ENCODE peak calls at places on chromosomes 5 and 9, in eight cellular contexts. F is stimulated activated CD8-positive, alpha-beta memory T cell treated with anti-CD3 and anti-CD28 coated beads, Interleukin-2, amount 100 ng/mL, for 48 hours; I is mucosa of gallbladder; J is activated CD4-positive, alpha-beta T cell treated with anti-CD3 and anti-CD28 coated beads, Interleukin-2, amount 50 U/mL, for 1 hour; K is LHCN-M2; B is AG10803; V is mesenchymal stem cell; T is T-cell. C is an unnamed sample.
A peak's percentile ranks its signal among the peaks of the same experiment; 100 is the strongest.

GRCh38 chr5:9284781-9285307 is 261.0 kb downstream of the SEMA5A start:
- DNase-seq in F (no peak), I (no peak), J (no peak), K (peak; percentile 25), B (peak; percentile 90), V (peak; percentile 24), T (no peak), C (no peak)

GRCh38 chr9:14062449-14063187 is 251.3 kb downstream of the NFIB start:
- DNase-seq in F (no peak), I (no peak), J (no peak), K (peak; percentile 26), B (peak; percentile 13), V (peak; percentile 68), T (no peak), C (no peak)

GRCh38 chr9:89493671-89494070 is 4.2 kb downstream of the SEMA4D start:
- DNase-seq in F (no peak), I (no peak), J (no peak), K (no peak), B (no peak), V (no peak), T (no peak), C (no peak)

GRCh38 chr5:134245101-134245604 is 19.3 kb upstream of the PPP2CA start:
- DNase-seq in F (no peak), I (no peak), J (no peak), K (peak; percentile 77), B (peak; percentile 37), V (peak; percentile 67), T (no peak), C (no peak)

GRCh38 chr5:135229122-135229521 is 169.9 kb downstream of the MACROH2A1 start:
- DNase-seq in F (no peak), I (no peak), J (no peak), K (no peak), B (no peak), V (no peak), T (no peak), C (no peak)

GRCh38 chr9:75265525-75265972 is 177.2 kb downstream of the OSTF1 start:
- DNase-seq in F (peak; percentile 7), I (peak; percentile 42), J (peak; percentile 34), K (peak; percentile 37), B (peak; percentile 29), V (peak; percentile 41), T (peak; percentile 35), C (peak; percentile 54)

GRCh38 chr5:12022444-12022843 is 118.2 kb upstream of the CTNND2 start:
- DNase-seq in F (no peak), I (no peak), J (no peak), K (no peak), B (no peak), V (no peak), T (no peak), C (no peak)

GRCh38 chr9:32867601-32868204 is 84.4 kb downstream of the TMEM215 start:
- DNase-seq in F (no peak), I (no peak), J (no peak), K (no peak), B (no peak), V (no peak), T (no peak), C (no peak)

GRCh38 chr9:127979333-127980055 is 1.3 kb downstream of the EEIG1 start:
- DNase-seq in F (no peak), I (peak; percentile 54), J (no peak), K (no peak), B (peak; percentile 51), V (peak; percentile 68), T (no peak), C (peak; percentile 18)

GRCh38 chr5:155239803-155240202 is 226.2 kb downstream of the KIF4B start:
- DNase-seq in F (no peak), I (no peak), J (no peak), K (no peak), B (no peak), V (no peak), T (no peak), C (no peak)

GRCh38 chr9:120893917-120894316 is 16.9 kb upstream of the PHF19 start:
- DNase-seq in F (no peak), I (no peak), J (no peak), K (no peak), B (no peak), V (no peak), T (no peak), C (no peak)

GRCh38 chr5:173452098-173452497 is 123.9 kb upstream of the STC2 start:
- DNase-seq in F (no peak), I (peak; percentile 20), J (no peak), K (peak; percentile 72), B (peak; percentile 89), V (peak; percentile 97), T (no peak), C (no peak)

GRCh38 chr9:112094240-112094639 is 80.9 kb downstream of the SUSD1 start:
- DNase-seq in F (no peak), I (no peak), J (no peak), K (no peak), B (no peak), V (no peak), T (no peak), C (no peak)